ENCODE peak calls at places on chromosomes 3 and 15, in six cellular contexts. A, Q, U, J, N and T are unnamed samples.
A peak's percentile ranks its signal among the peaks of the same experiment; 100 is the strongest.

GRCh38 chr15:69766156-69766555 is 313.5 kb downstream of the RPLP1 start:
- DNase-seq in A (no peak), Q (no peak), U (no peak), J (no peak), N (no peak), T (no peak)

GRCh38 chr3:121598564-121598963 is 5.4 kb downstream of the FBXO40 start:
- DNase-seq in A (no peak), Q (no peak), U (no peak), J (no peak), N (no peak), T (no peak)

GRCh38 chr3:113104746-113105479 is 106.4 kb upstream of the BOC start:
- DNase-seq in A (peak; percentile 18), Q (no peak), U (no peak), J (no peak), N (peak; percentile 15), T (peak; percentile 36)

GRCh38 chr15:99414755-99415731 is 150.7 kb upstream of the MEF2A start:
- DNase-seq in A (no peak), Q (no peak), U (no peak), J (peak; percentile 56), N (no peak), T (no peak)

GRCh38 chr3:114499986-114500385 is 206.2 kb downstream of the TIGIT start:
- DNase-seq in A (no peak), Q (no peak), U (no peak), J (no peak), N (no peak), T (no peak)

GRCh38 chr3:94303897-94304296 is 241.0 kb downstream of the NSUN3 start:
- DNase-seq in A (no peak), Q (no peak), U (no peak), J (peak; percentile 19), N (peak; percentile 11), T (no peak)

GRCh38 chr3:37098884-37099283 is 75.5 kb downstream of the LRRFIP2 start:
- DNase-seq in A (no peak), Q (no peak), U (no peak), J (no peak), N (no peak), T (no peak)

GRCh38 chr3:12588674-12589054 is 31.8 kb downstream of the MKRN2 start:
- DNase-seq in A (no peak), Q (no peak), U (no peak), J (no peak), N (no peak), T (no peak)

GRCh38 chr3:49004352-49005297 is 2.6 kb upstream of the WDR6 start:
- DNase-seq in A (no peak), Q (peak; percentile 58), U (no peak), J (no peak), N (no peak), T (no peak)

GRCh38 chr3:9279959-9280358 is 30.5 kb upstream of the SRGAP3 start:
- DNase-seq in A (peak; percentile 24), Q (no peak), U (peak; percentile 14), J (peak; percentile 35), N (no peak), T (peak; percentile 50)

GRCh38 chr15:91537868-91538267 is 315.6 kb upstream of the SLCO3A1 start:
- DNase-seq in A (no peak), Q (no peak), U (no peak), J (no peak), N (no peak), T (no peak)

GRCh38 chr3:65669163-65669875 is 369.4 kb downstream of the MAGI1 start:
- DNase-seq in A (no peak), Q (no peak), U (peak; percentile 31), J (no peak), N (no peak), T (no peak)

GRCh38 chr3:51974277-51974962 is 444 bp upstream of the ABHD14A start:
- DNase-seq in A (peak; percentile 57), Q (peak; percentile 56), U (no peak), J (no peak), N (no peak), T (no peak)

GRCh38 chr3:123339302-123339701 is 109.6 kb downstream of the ADCY5 start:
- DNase-seq in A (no peak), Q (no peak), U (no peak), J (no peak), N (no peak), T (no peak)

GRCh38 chr3:56361731-56362130 is 106.5 kb downstream of the ERC2 start:
- DNase-seq in A (no peak), Q (no peak), U (no peak), J (no peak), N (no peak), T (no peak)

GRCh38 chr15:88658070-88658965 is 19.5 kb downstream of the ISG20 start:
- DNase-seq in A (no peak), Q (no peak), U (no peak), J (no peak), N (no peak), T (no peak)

GRCh38 chr15:40103864-40104271 is 4.8 kb downstream of the BMF start:
- DNase-seq in A (no peak), Q (no peak), U (no peak), J (no peak), N (no peak), T (no peak)

GRCh38 chr3:6861331-6861988 is 545 bp downstream of the GRM7 start:
- DNase-seq in A (no peak), Q (no peak), U (no peak), J (peak; percentile 15), N (peak; percentile 14), T (no peak)

GRCh38 chr3:23442598-23443383 is 239.7 kb downstream of the UBE2E2 start:
- DNase-seq in A (no peak), Q (no peak), U (peak; percentile 28), J (no peak), N (no peak), T (no peak)

GRCh38 chr15:50415752-50416404 is 8.3 kb upstream of the USP8 start:
- DNase-seq in A (no peak), Q (no peak), U (no peak), J (no peak), N (no peak), T (no peak)

GRCh38 chr15:39291690-39292089 is 289.2 kb upstream of the THBS1 start:
- DNase-seq in A (no peak), Q (no peak), U (no peak), J (no peak), N (no peak), T (no peak)

GRCh38 chr15:53625962-53626845 is 133.3 kb downstream of the WDR72 start:
- DNase-seq in A (no peak), Q (no peak), U (no peak), J (no peak), N (no peak), T (no peak)

GRCh38 chr3:169498336-169498735 is 165.2 kb downstream of the MECOM start:
- DNase-seq in A (no peak), Q (no peak), U (no peak), J (no peak), N (no peak), T (no peak)

GRCh38 chr3:27467545-27467944 is 16.6 kb downstream of the SLC4A7 start:
- DNase-seq in A (no peak), Q (no peak), U (no peak), J (no peak), N (no peak), T (no peak)

GRCh38 chr3:9229886-9230285 is 19.6 kb downstream of the SRGAP3 start:
- DNase-seq in A (no peak), Q (no peak), U (no peak), J (no peak), N (no peak), T (no peak)

GRCh38 chr15:41022487-41023090 is 69.3 kb downstream of the CHAC1 start:
- DNase-seq in A (peak; percentile 22), Q (peak; percentile 36), U (no peak), J (peak; percentile 56), N (peak; percentile 56), T (no peak)

GRCh38 chr15:44713006-44713966 is 2.0 kb downstream of the B2M start:
- DNase-seq in A (no peak), Q (no peak), U (no peak), J (no peak), N (no peak), T (no peak)